ENCODE peak calls at places on chromosomes 5 and 9, in five cellular contexts. One of them, this sample, is unnamed.

GRCh38 chr5:84564311-84564710 is 179.6 kb upstream of the EDIL3 start:
- DNase-seq in adrenal gland: no peak
- DNase-seq in MCF 10A: no peak
- DNase-seq in cardiac fibroblast: no peak
- DNase-seq in ovary: no peak
- DNase-seq in this sample: peak

GRCh38 chr9:127927457-127928231 is 2.9 kb downstream of the PIP5KL1 start:
- DNase-seq in cardiac fibroblast: no peak
- DNase-seq in ovary: no peak
- DNase-seq in MCF 10A: peak
- DNase-seq in adrenal gland: no peak
- DNase-seq in this sample: no peak

GRCh38 chr9:68949271-68950000 is 64.5 kb downstream of the PRKACG start:
- DNase-seq in MCF 10A: no peak
- DNase-seq in ovary: peak
- DNase-seq in cardiac fibroblast: peak
- DNase-seq in adrenal gland: peak
- DNase-seq in this sample: no peak

GRCh38 chr5:81303563-81303962 is 2.2 kb downstream of the ZCCHC9 start:
- DNase-seq in adrenal gland: no peak
- DNase-seq in ovary: no peak
- DNase-seq in MCF 10A: peak
- DNase-seq in cardiac fibroblast: peak
- DNase-seq in this sample: peak

GRCh38 chr5:167644619-167645018 is 646.8 kb upstream of the WWC1 start:
- DNase-seq in cardiac fibroblast: no peak
- DNase-seq in adrenal gland: no peak
- DNase-seq in ovary: no peak
- DNase-seq in MCF 10A: peak
- DNase-seq in this sample: no peak

GRCh38 chr9:134829356-134829937 is 51.2 kb upstream of the FCN2 start:
- DNase-seq in cardiac fibroblast: no peak
- DNase-seq in adrenal gland: no peak
- DNase-seq in ovary: no peak
- DNase-seq in MCF 10A: no peak
- DNase-seq in this sample: no peak

GRCh38 chr5:141560725-141561483 is 57.9 kb downstream of the DIAPH1 start:
- DNase-seq in ovary: peak
- DNase-seq in adrenal gland: peak
- DNase-seq in cardiac fibroblast: peak
- DNase-seq in MCF 10A: peak
- DNase-seq in this sample: peak

GRCh38 chr9:109295475-109296110 is 25.3 kb downstream of the EPB41L4B start:
- DNase-seq in ovary: no peak
- DNase-seq in cardiac fibroblast: no peak
- DNase-seq in adrenal gland: no peak
- DNase-seq in MCF 10A: no peak
- DNase-seq in this sample: no peak

GRCh38 chr9:130288926-130289705 is 23.6 kb downstream of the HMCN2 start:
- DNase-seq in adrenal gland: no peak
- DNase-seq in ovary: no peak
- DNase-seq in cardiac fibroblast: no peak
- DNase-seq in MCF 10A: no peak
- DNase-seq in this sample: no peak

GRCh38 chr5:40378431-40379175 is 301.1 kb upstream of the PTGER4 start:
- DNase-seq in MCF 10A: no peak
- DNase-seq in ovary: no peak
- DNase-seq in adrenal gland: no peak
- DNase-seq in cardiac fibroblast: no peak
- DNase-seq in this sample: no peak

GRCh38 chr5:137808503-137809135 is 54.5 kb upstream of the HNRNPA0 start:
- DNase-seq in MCF 10A: peak
- DNase-seq in adrenal gland: peak
- DNase-seq in ovary: no peak
- DNase-seq in cardiac fibroblast: no peak
- DNase-seq in this sample: no peak

GRCh38 chr9:35415769-35416427 is 74.0 kb upstream of the RUSC2 start:
- DNase-seq in MCF 10A: peak
- DNase-seq in adrenal gland: no peak
- DNase-seq in cardiac fibroblast: no peak
- DNase-seq in ovary: no peak
- DNase-seq in this sample: no peak
- TF ChIP-seq CTCF in MCF 10A: no peak
- TF ChIP-seq CTCF in adrenal gland: no peak
- TF ChIP-seq CTCF in cardiac fibroblast: no peak
- TF ChIP-seq CTCF in ovary: no peak
- TF ChIP-seq CTCF in this sample: no peak

GRCh38 chr5:143650296-143650695 is 161.7 kb upstream of the HMHB1 start:
- DNase-seq in ovary: no peak
- DNase-seq in cardiac fibroblast: no peak
- DNase-seq in MCF 10A: no peak
- DNase-seq in adrenal gland: no peak
- DNase-seq in this sample: no peak

GRCh38 chr5:143646961-143647360 is 165.0 kb upstream of the HMHB1 start:
- DNase-seq in adrenal gland: no peak
- DNase-seq in ovary: no peak
- DNase-seq in cardiac fibroblast: no peak
- DNase-seq in MCF 10A: no peak
- DNase-seq in this sample: no peak

GRCh38 chr5:143645356-143645755 is 166.6 kb upstream of the HMHB1 start:
- DNase-seq in ovary: no peak
- DNase-seq in adrenal gland: no peak
- DNase-seq in MCF 10A: no peak
- DNase-seq in cardiac fibroblast: no peak
- DNase-seq in this sample: no peak

GRCh38 chr5:143649869-143650268 is 162.1 kb upstream of the HMHB1 start:
- DNase-seq in cardiac fibroblast: no peak
- DNase-seq in adrenal gland: no peak
- DNase-seq in MCF 10A: no peak
- DNase-seq in ovary: no peak
- DNase-seq in this sample: peak

DNA sequence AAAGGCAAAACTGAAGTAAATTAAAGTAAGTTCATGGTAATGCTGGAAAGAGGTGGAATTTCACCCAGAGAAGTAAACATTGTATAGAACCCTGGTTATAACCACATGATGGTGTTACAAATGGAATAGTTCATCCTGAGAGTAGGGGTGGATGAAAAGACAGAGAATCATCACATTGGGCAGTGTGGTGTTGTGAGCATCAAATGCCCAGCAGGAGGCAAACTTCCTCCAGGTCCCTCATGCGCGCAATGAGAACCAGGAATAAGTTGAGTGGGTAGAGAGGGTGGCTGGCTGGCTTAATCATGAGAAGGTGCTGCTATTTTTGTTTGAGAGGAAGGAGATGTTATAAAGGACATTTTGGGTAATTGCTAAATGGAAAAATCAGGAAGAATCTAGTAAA is 163.3 kb upstream of the HMHB1 start:
- DNase-seq in cardiac fibroblast: no peak
- DNase-seq in MCF 10A: peak
- DNase-seq in adrenal gland: no peak
- DNase-seq in ovary: no peak
- DNase-seq in this sample: no peak
- TF ChIP-seq CTCF in cardiac fibroblast: no peak
- TF ChIP-seq CTCF in MCF 10A: no peak
- TF ChIP-seq CTCF in adrenal gland: no peak
- TF ChIP-seq CTCF in ovary: no peak
- TF ChIP-seq CTCF in this sample: peak

DNA sequence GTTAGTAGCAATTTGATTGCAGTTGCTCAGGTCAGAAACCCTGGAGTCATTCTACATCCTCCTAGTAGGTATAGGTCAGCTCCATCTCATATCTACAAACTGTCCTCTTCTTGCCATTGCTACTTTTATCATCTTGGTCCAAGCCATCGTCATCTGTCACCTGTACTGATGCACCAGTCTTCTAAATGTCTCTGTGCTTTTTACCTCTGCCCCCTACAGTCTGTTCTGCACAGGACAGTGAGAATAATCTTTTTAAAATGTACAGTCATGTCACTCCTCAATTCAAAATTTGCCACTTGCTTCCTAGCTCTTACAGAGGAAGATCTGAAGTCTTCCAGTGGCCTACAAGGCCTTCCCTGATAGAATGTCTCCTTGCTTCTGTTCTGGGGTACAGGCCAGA is 6.8 kb downstream of the NNT start:
- DNase-seq in ovary: no peak
- DNase-seq in adrenal gland: no peak
- DNase-seq in cardiac fibroblast: no peak
- DNase-seq in MCF 10A: peak
- DNase-seq in this sample: no peak
- TF ChIP-seq CTCF in ovary: no peak
- TF ChIP-seq CTCF in adrenal gland: no peak
- TF ChIP-seq CTCF in cardiac fibroblast: peak
- TF ChIP-seq CTCF in MCF 10A: no peak
- TF ChIP-seq CTCF in this sample: peak

DNA sequence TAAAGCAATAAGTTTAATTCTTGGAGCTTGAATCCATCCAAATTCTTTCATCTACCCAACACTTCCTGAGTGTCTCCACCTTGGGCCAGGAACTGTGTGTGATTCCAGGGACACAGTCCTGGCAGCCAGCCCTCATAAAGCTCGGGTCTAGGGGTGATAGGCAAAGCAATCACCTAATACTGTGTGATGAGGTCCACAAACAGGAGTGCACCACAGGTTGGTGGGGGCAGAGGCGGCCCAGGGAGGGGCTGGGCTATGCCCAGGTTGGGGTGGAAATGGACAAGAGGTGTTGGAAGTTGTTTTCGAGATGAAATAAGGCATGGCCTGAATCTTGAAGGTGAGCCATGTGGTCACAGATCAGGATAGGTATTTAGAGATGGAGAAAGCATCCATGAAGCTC is 133.9 kb upstream of the PTCH1 start:
- DNase-seq in adrenal gland: no peak
- DNase-seq in cardiac fibroblast: no peak
- DNase-seq in ovary: no peak
- DNase-seq in MCF 10A: no peak
- DNase-seq in this sample: no peak
- TF ChIP-seq CTCF in adrenal gland: no peak
- TF ChIP-seq CTCF in cardiac fibroblast: no peak
- TF ChIP-seq CTCF in ovary: no peak
- TF ChIP-seq CTCF in MCF 10A: no peak
- TF ChIP-seq CTCF in this sample: no peak

DNA sequence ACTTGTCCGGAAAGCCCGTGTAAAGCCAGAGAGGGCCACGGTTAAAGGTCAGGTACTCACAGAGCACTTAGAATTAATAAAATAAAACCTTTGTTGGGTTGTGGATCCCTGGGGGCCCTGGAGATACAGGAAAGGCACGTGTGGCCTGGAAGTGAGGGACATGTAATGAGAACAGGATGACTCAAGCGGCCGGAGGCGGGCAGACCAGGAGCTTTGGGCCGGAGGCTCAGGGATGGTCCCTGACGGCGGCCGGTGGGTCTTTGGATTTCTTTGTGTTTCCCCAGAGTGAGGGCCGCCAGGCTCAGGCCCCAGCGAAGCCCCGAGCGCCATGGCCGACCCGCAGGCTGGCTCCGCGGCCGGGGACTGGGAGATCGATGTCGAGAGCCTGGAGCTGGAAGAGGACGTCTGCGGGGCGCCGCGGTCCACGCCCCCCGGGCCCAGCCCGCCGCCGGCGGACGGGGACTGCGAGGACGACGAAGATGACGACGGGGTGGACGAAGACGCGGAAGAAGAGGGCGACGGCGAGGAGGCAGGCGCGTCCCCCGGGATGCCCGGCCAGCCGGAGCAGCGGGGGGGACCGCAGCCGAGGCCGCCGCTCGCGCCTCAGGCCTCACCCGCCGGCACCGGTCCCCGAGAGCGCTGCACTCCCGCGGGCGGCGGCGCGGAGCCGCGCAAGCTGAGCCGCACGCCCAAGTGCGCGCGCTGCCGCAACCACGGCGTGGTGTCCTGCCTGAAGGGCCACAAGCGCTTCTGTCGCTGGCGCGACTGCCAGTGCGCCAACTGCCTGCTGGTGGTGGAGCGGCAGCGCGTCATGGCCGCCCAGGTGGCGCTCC is 1.3 kb downstream of the DMRT2 start:
- DNase-seq in adrenal gland: no peak
- DNase-seq in MCF 10A: no peak
- DNase-seq in cardiac fibroblast: no peak
- DNase-seq in ovary: no peak
- DNase-seq in this sample: no peak
- TF ChIP-seq CTCF in adrenal gland: no peak
- TF ChIP-seq CTCF in MCF 10A: no peak
- TF ChIP-seq CTCF in cardiac fibroblast: no peak
- TF ChIP-seq CTCF in ovary: no peak
- TF ChIP-seq CTCF in this sample: no peak

GRCh38 chr9:131738293-131738692 is 1.6 kb downstream of the RAPGEF1 start:
- DNase-seq in adrenal gland: no peak
- DNase-seq in cardiac fibroblast: no peak
- DNase-seq in MCF 10A: no peak
- DNase-seq in ovary: no peak
- DNase-seq in this sample: no peak
- TF ChIP-seq CTCF in adrenal gland: no peak
- TF ChIP-seq CTCF in cardiac fibroblast: no peak
- TF ChIP-seq CTCF in MCF 10A: no peak
- TF ChIP-seq CTCF in ovary: no peak
- TF ChIP-seq CTCF in this sample: no peak

GRCh38 chr5:62326702-62327101 is 20.7 kb downstream of the KIF2A start:
- DNase-seq in adrenal gland: no peak
- DNase-seq in ovary: no peak
- DNase-seq in MCF 10A: no peak
- DNase-seq in cardiac fibroblast: no peak
- DNase-seq in this sample: no peak
- TF ChIP-seq CTCF in adrenal gland: no peak
- TF ChIP-seq CTCF in ovary: no peak
- TF ChIP-seq CTCF in MCF 10A: no peak
- TF ChIP-seq CTCF in cardiac fibroblast: no peak
- TF ChIP-seq CTCF in this sample: no peak